ENCODE peak calls at places on chromosomes 2 and 18, in four cellular contexts. One of them, this sample, is unnamed.

GRCh38 chr2:40184551-40184950 is 267.3 kb downstream of the SLC8A1 start:
- DNase-seq in fibroblast of lung: no peak
- DNase-seq in psoas muscle: no peak
- DNase-seq in epithelial cell of esophagus: no peak
- DNase-seq in this sample: no peak

GRCh38 chr18:79465392-79465991 is 69.8 kb downstream of the NFATC1 start:
- DNase-seq in fibroblast of lung: no peak
- DNase-seq in psoas muscle: no peak
- DNase-seq in epithelial cell of esophagus: no peak
- DNase-seq in this sample: no peak

GRCh38 chr2:39020383-39020782 is 100.5 kb downstream of the SOS1 start:
- DNase-seq in fibroblast of lung: no peak
- DNase-seq in psoas muscle: no peak
- DNase-seq in epithelial cell of esophagus: no peak
- DNase-seq in this sample: no peak

GRCh38 chr2:132978840-132979239 is 308.8 kb upstream of the LYPD1 start:
- DNase-seq in fibroblast of lung: no peak
- DNase-seq in psoas muscle: no peak
- DNase-seq in epithelial cell of esophagus: no peak
- DNase-seq in this sample: no peak

GRCh38 chr2:239929504-239929903 is 95.6 kb downstream of the NDUFA10 start:
- DNase-seq in fibroblast of lung: no peak
- DNase-seq in psoas muscle: peak
- DNase-seq in epithelial cell of esophagus: no peak
- DNase-seq in this sample: no peak

GRCh38 chr18:49681387-49681786 is 119.5 kb downstream of the LIPG start:
- DNase-seq in fibroblast of lung: no peak
- DNase-seq in psoas muscle: no peak
- DNase-seq in epithelial cell of esophagus: no peak
- DNase-seq in this sample: no peak

GRCh38 chr2:133377599-133377998 is 190.7 kb downstream of the NCKAP5 start:
- DNase-seq in fibroblast of lung: no peak
- DNase-seq in psoas muscle: no peak
- DNase-seq in epithelial cell of esophagus: no peak
- DNase-seq in this sample: no peak

GRCh38 chr2:40416486-40416885 is 35.4 kb downstream of the SLC8A1 start:
- DNase-seq in fibroblast of lung: no peak
- DNase-seq in psoas muscle: no peak
- DNase-seq in epithelial cell of esophagus: peak
- DNase-seq in this sample: peak

GRCh38 chr2:31998731-31999383 is 12.0 kb downstream of the MEMO1 start:
- DNase-seq in fibroblast of lung: no peak
- DNase-seq in psoas muscle: no peak
- DNase-seq in epithelial cell of esophagus: no peak
- DNase-seq in this sample: no peak

GRCh38 chr18:58266291-58266690 is 222.3 kb downstream of the NEDD4L start:
- DNase-seq in fibroblast of lung: no peak
- DNase-seq in psoas muscle: no peak
- DNase-seq in epithelial cell of esophagus: peak
- DNase-seq in this sample: no peak

GRCh38 chr2:97992836-97993825 is 2.6 kb downstream of the TMEM131 start:
- DNase-seq in fibroblast of lung: no peak
- DNase-seq in psoas muscle: no peak
- DNase-seq in epithelial cell of esophagus: peak
- DNase-seq in this sample: no peak

GRCh38 chr2:207502199-207502598 is 27.6 kb upstream of the CREB1 start:
- DNase-seq in fibroblast of lung: no peak
- DNase-seq in psoas muscle: no peak
- DNase-seq in epithelial cell of esophagus: no peak
- DNase-seq in this sample: no peak

GRCh38 chr18:59123588-59124369 is 15.9 kb upstream of the SEC11C start:
- DNase-seq in fibroblast of lung: peak
- DNase-seq in psoas muscle: no peak
- DNase-seq in epithelial cell of esophagus: peak
- DNase-seq in this sample: peak

DNA sequence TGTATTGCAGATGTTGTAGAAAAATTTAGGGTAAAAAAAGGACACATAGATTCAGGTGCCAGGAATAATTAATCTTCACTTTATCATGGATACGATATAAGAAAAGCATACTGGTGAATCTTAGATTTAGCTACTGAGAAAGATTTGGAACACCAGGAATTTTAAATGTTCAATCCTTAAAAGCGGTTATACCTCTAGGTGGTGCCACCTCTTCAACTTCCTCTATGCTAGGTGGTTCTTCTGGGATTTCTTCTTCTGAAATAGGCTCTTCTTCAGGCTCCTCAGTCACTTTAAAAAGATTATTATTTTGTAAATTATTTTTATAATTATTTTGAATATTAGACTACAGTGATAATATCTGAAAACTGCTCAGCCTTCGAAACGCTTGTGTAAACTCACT is 133.1 kb downstream of the TTN start:
- DNase-seq in fibroblast of lung: no peak
- DNase-seq in psoas muscle: no peak
- DNase-seq in epithelial cell of esophagus: peak
- DNase-seq in this sample: no peak
- TF ChIP-seq CTCF in fibroblast of lung: no peak
- TF ChIP-seq CTCF in psoas muscle: peak
- TF ChIP-seq CTCF in epithelial cell of esophagus: peak
- TF ChIP-seq CTCF in this sample: no peak

GRCh38 chr2:111618953-111619902 is 264.8 kb downstream of the ANAPC1 start:
- DNase-seq in fibroblast of lung: peak
- DNase-seq in psoas muscle: no peak
- DNase-seq in epithelial cell of esophagus: peak
- DNase-seq in this sample: peak
- TF ChIP-seq CTCF in fibroblast of lung: no peak
- TF ChIP-seq CTCF in psoas muscle: peak
- TF ChIP-seq CTCF in epithelial cell of esophagus: peak
- TF ChIP-seq CTCF in this sample: peak

DNA sequence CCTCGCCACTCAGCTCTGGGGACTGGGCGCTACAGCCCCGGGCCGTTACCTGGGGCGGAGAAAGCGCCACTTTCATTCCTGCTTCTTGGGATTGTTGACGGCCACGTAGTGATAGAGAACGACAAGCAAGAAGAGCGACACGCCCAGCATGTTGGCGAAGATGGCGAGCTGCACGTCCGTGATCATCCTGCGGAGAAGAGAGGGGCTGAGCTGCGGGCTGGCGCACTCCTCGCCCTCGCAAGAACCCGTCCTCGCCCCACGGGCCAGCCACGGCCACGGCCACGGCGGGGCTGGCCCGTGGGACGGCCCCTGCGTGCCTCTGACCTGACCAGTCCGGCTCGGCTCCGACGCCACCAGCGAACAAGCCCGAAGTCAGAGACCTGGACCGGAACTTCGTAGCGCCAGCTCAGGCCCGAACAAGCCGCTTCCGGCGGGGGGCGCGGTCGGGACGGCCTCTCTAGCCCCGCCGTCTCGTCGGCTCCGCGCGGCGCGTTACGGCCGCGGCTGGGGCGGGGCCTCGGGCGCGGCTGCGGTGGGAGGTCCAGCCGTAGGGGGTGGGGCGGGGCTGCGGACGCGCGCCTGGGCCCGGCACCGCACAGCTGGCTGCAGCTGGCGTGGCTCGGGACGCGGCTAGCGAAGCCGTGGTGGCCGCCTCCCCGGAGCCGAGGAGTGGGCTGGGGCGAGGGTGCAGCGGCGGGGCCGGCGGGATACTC is at the start of gene OST4:
- DNase-seq in fibroblast of lung: peak
- DNase-seq in psoas muscle: peak
- DNase-seq in epithelial cell of esophagus: peak
- DNase-seq in this sample: peak
- TF ChIP-seq CTCF in fibroblast of lung: no peak
- TF ChIP-seq CTCF in psoas muscle: no peak
- TF ChIP-seq CTCF in epithelial cell of esophagus: no peak
- TF ChIP-seq CTCF in this sample: no peak

GRCh38 chr2:217804786-217805678 is 197.8 kb downstream of the TNS1 start:
- DNase-seq in fibroblast of lung: peak
- DNase-seq in psoas muscle: peak
- DNase-seq in epithelial cell of esophagus: peak
- DNase-seq in this sample: peak

GRCh38 chr2:217807753-217808152 is 195.0 kb downstream of the TNS1 start:
- DNase-seq in fibroblast of lung: no peak
- DNase-seq in psoas muscle: peak
- DNase-seq in epithelial cell of esophagus: no peak
- DNase-seq in this sample: no peak

GRCh38 chr2:217807025-217807424 is 195.8 kb downstream of the TNS1 start:
- DNase-seq in fibroblast of lung: no peak
- DNase-seq in psoas muscle: no peak
- DNase-seq in epithelial cell of esophagus: no peak
- DNase-seq in this sample: no peak

GRCh38 chr2:217805679-217806479 is 196.9 kb downstream of the TNS1 start:
- DNase-seq in fibroblast of lung: no peak
- DNase-seq in psoas muscle: peak
- DNase-seq in epithelial cell of esophagus: no peak
- DNase-seq in this sample: no peak

GRCh38 chr2:217806480-217806760 is 196.4 kb downstream of the TNS1 start:
- DNase-seq in fibroblast of lung: no peak
- DNase-seq in psoas muscle: peak
- DNase-seq in epithelial cell of esophagus: no peak
- DNase-seq in this sample: no peak
- TF ChIP-seq CTCF in fibroblast of lung: no peak
- TF ChIP-seq CTCF in psoas muscle: no peak
- TF ChIP-seq CTCF in epithelial cell of esophagus: no peak
- TF ChIP-seq CTCF in this sample: no peak

GRCh38 chr2:219118504-219118903 is 42.1 kb downstream of the NHEJ1 start:
- DNase-seq in fibroblast of lung: no peak
- DNase-seq in psoas muscle: no peak
- DNase-seq in epithelial cell of esophagus: no peak
- DNase-seq in this sample: no peak

GRCh38 chr2:219116776-219117646 is 43.6 kb downstream of the NHEJ1 start:
- DNase-seq in fibroblast of lung: no peak
- DNase-seq in psoas muscle: no peak
- DNase-seq in epithelial cell of esophagus: peak
- DNase-seq in this sample: no peak

GRCh38 chr2:219122197-219122965 is 38.2 kb downstream of the NHEJ1 start:
- DNase-seq in fibroblast of lung: no peak
- DNase-seq in psoas muscle: no peak
- DNase-seq in epithelial cell of esophagus: peak
- DNase-seq in this sample: no peak

GRCh38 chr2:219120082-219120481 is 40.5 kb downstream of the NHEJ1 start:
- DNase-seq in fibroblast of lung: no peak
- DNase-seq in psoas muscle: no peak
- DNase-seq in epithelial cell of esophagus: peak
- DNase-seq in this sample: no peak

DNA sequence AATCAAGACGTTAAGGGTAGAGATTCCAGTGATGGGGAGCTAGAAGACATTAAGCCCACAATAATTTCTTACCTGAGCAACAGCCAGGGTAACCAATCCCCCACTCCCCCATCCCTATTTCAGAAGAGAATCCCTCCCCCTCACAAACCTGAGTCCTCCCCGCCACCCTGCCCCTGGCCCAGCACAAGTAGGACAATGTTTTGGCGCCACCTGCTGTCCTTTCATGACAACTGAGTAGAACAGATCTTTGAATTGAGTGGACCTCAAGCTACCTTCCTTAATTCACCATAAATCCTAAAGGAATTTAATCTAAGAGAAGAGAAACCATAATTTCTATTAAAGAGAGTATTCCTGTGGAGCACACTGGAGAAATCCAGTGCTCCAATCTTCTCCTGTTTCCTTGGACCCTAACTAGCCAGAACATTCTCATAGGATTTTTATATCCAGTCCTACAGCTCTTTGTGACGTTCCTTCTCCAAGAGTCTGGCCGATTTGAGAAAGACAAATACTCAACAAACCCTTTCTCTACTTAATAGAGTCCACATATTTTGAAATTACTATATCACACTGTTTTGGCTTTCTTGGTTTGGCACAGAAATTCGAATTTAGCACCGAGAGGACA is 41.1 kb downstream of the NHEJ1 start:
- DNase-seq in fibroblast of lung: peak
- DNase-seq in psoas muscle: peak
- DNase-seq in epithelial cell of esophagus: peak
- DNase-seq in this sample: peak
- TF ChIP-seq CTCF in fibroblast of lung: peak
- TF ChIP-seq CTCF in psoas muscle: peak
- TF ChIP-seq CTCF in epithelial cell of esophagus: peak
- TF ChIP-seq CTCF in this sample: peak

This sample was measured in fibroblast of the aortic adventitia.